ENCODE peak calls at places on chromosomes 11 and 22, in ten cellular contexts. O, T, N, E, R, L, H, D, Q and Y are unnamed samples.
A peak's percentile ranks its signal among the peaks of the same experiment; 100 is the strongest.

GRCh38 chr11:27718853-27719574 is 18.8 kb upstream of the BDNF start:
- DNase-seq in T (no peak), D (no peak), O (no peak), R (peak; percentile 77), N (no peak), L (peak; percentile 79), E (peak; percentile 55), H (peak; percentile 12), Q (no peak), Y (no peak)

GRCh38 chr22:26485013-26485412 is 1.3 kb downstream of the SRRD start:
- DNase-seq in T (no peak), R (no peak), N (no peak), H (no peak), Q (no peak), D (no peak), L (no peak), O (no peak), E (no peak), Y (no peak)

GRCh38 chr11:11416502-11416901 is 63.5 kb upstream of the CSNK2A3 start:
- DNase-seq in R (no peak), O (no peak), D (no peak), L (no peak), Q (no peak), T (no peak), H (no peak), N (no peak), E (no peak), Y (no peak)

GRCh38 chr11:132358573-132358953 is 988.1 kb downstream of the NTM start:
- DNase-seq in N (no peak), L (no peak), R (no peak), H (no peak), Q (no peak), T (no peak), E (no peak), D (no peak), O (no peak), Y (no peak)

GRCh38 chr11:72736452-72737069 is 15.6 kb downstream of the ARAP1 start:
- DNase-seq in O (no peak), T (no peak), D (peak; percentile 82), Q (peak; percentile 67), L (no peak), R (no peak), N (peak; percentile 52), E (peak; percentile 56), H (no peak), Y (no peak)

GRCh38 chr22:32926600-32926999 is 125.1 kb downstream of the TIMP3 start:
- DNase-seq in Q (peak; percentile 48), O (no peak), E (peak; percentile 3), T (no peak), H (no peak), N (peak; percentile 48), R (no peak), L (no peak), D (no peak), Y (no peak)

GRCh38 chr11:76436020-76436419 is 8.8 kb upstream of the EMSY start:
- DNase-seq in Q (no peak), L (no peak), E (no peak), T (no peak), D (no peak), H (no peak), N (no peak), O (no peak), R (no peak), Y (no peak)

GRCh38 chr22:49999063-49999900 is 13.3 kb downstream of the IL17REL start:
- DNase-seq in L (peak; percentile 96), N (no peak), D (no peak), O (peak; percentile 40), E (no peak), T (no peak), H (peak; percentile 37), Q (peak; percentile 60), R (peak; percentile 84), Y (no peak)

GRCh38 chr11:122673706-122674105 is 18.2 kb downstream of the UBASH3B start:
- DNase-seq in T (no peak), E (no peak), O (no peak), L (no peak), H (no peak), R (no peak), Q (no peak), N (no peak), D (no peak), Y (no peak)

GRCh38 chr11:122668562-122669090 is 13.1 kb downstream of the UBASH3B start:
- DNase-seq in R (no peak), H (no peak), N (no peak), L (no peak), Q (no peak), O (no peak), D (no peak), E (peak; percentile 35), T (no peak), Y (no peak)

GRCh38 chr11:122672892-122673291 is 17.4 kb downstream of the UBASH3B start:
- DNase-seq in Q (no peak), N (peak; percentile 30), T (no peak), D (peak; percentile 71), R (no peak), O (no peak), L (no peak), E (no peak), H (peak; percentile 16), Y (no peak)

GRCh38 chr11:122670131-122670530 is 14.6 kb downstream of the UBASH3B start:
- DNase-seq in R (no peak), Q (no peak), D (no peak), L (no peak), O (no peak), T (no peak), H (no peak), E (no peak), N (no peak), Y (no peak)

DNA sequence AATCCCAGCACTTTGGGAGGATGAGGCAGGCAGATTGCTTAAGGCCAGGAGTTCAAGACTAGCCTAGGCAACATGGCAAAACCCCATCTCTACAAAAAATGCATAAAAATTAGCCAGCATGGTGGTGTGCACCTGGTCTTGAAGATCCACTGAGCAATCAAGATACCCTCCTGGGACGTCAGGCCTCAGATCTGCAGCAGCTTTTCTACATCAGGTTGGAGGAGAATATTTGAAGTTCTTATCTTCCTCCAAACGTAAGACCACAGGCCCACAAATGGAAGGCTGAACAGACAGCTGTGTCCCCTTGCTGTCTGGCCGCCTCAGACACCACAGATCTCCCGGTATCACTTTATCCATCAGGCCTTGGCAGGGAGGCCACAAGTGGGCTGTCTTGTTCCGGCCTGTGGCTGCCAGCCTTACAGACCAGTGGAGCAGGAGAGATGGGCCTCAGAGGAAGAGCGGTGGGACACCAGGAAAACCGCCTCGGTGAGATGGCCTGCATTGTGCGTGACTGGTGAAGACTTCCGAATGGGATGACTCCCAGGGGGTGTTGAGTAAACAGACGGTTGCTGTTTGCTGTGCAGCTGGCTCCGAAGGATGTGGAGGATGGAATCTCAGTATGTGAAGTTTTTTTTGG is 15.9 kb downstream of the UBASH3B start:
- DNase-seq in H (no peak), Q (no peak), N (no peak), R (no peak), T (no peak), O (no peak), E (no peak), L (no peak), D (no peak), Y (no peak)
- TF ChIP-seq EP300 in H (no peak), Q (no peak), N (no peak), R (no peak), T (no peak), O (no peak), E (no peak), L (no peak), D (no peak), Y (no peak)

GRCh38 chr11:540583-541432 is 3.5 kb downstream of the LRRC56 start:
- DNase-seq in R (peak; percentile 80), Q (no peak), D (peak; percentile 63), N (no peak), H (no peak), O (peak; percentile 40), L (no peak), T (no peak), E (no peak), Y (no peak)
- TF ChIP-seq EP300 in R (no peak), Q (no peak), D (no peak), N (no peak), H (no peak), O (no peak), L (no peak), T (no peak), E (no peak), Y (no peak)

DNA sequence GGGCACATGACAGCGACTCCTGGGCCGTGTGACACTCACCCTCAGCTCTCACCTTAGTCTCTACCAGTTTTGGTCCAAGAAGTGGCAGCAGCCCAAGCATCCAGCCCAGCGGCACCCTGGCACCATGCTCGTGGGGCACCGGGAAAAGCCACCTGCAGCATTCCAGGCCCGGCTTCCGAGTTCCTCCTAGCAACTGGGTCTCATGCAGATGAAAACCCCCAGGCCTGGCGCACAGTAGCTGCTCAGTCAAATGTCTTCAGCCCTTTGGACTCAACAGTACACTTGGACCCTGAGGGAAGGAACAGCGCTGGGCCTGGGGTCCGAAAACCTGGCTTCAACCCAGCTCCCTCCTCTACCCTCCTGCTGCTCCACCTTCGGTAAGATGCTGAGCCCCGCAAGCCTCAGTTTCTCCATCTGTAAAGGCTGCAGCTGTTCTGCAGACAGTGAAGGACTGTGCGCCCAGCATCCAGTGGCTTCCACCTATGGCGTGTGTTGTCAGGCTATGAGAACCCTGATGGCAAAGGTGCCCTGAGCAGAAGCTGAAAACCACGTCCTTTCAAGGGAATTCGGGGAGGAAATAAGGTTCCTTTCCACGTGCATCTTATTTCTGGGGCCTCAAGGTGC is 66.0 kb downstream of the PHF21B start:
- DNase-seq in N (no peak), D (no peak), O (no peak), Q (no peak), R (no peak), T (no peak), L (no peak), E (no peak), H (no peak), Y (no peak)
- TF ChIP-seq EP300 in N (no peak), D (no peak), O (no peak), Q (no peak), R (no peak), T (no peak), L (no peak), E (no peak), H (no peak), Y (no peak)

GRCh38 chr11:113828186-113828585 is 47.2 kb downstream of the USP28 start:
- DNase-seq in R (no peak), Q (no peak), T (no peak), H (no peak), L (no peak), D (no peak), O (no peak), N (no peak), E (no peak), Y (no peak)

GRCh38 chr11:113835306-113835705 is 40.1 kb downstream of the USP28 start:
- DNase-seq in E (no peak), O (no peak), R (no peak), L (no peak), Q (no peak), T (no peak), H (no peak), N (no peak), D (no peak), Y (no peak)

GRCh38 chr11:113833151-113833550 is 42.2 kb downstream of the USP28 start:
- DNase-seq in D (no peak), N (no peak), O (no peak), H (no peak), Q (no peak), E (no peak), R (no peak), T (no peak), L (no peak), Y (no peak)

DNA sequence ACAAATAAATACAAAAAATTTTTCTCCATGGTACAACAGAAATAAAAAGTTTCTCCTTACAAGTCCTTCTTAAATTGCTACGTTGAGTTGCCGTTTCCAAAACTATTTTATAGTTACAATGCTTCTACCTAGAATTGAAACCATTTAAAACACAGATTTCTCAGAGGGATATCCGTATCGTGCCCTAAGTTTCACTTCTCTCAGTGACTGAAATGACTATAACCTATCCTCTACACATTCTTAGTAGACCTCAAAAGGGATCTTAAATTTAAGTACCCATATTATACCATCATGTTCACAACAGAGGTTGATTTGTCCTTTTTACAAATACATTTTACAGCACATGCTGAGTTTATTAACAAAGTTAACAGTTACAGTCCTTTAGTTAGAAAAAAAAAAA is 44.1 kb downstream of the USP28 start:
- DNase-seq in Q (no peak), D (no peak), R (no peak), O (no peak), T (no peak), N (no peak), H (no peak), E (no peak), L (no peak), Y (peak; percentile 27)
- TF ChIP-seq EP300 in Q (no peak), D (no peak), R (no peak), O (no peak), T (no peak), N (no peak), H (no peak), E (no peak), L (no peak), Y (no peak)